ENCODE peak calls at places on chromosomes 12 and 14, in seven cellular contexts. One of them, this sample, is unnamed.
A peak's percentile ranks its signal among the peaks of the same experiment; 100 is the strongest.

GRCh38 chr14:76872796-76873432 is 46.7 kb downstream of the LRRC74A start:
- DNase-seq in GF-D8: no peak
- DNase-seq in AG09309: no peak
- DNase-seq in cardiac fibroblast: peak; percentile 59
- DNase-seq in stimulated activated CD4-positive, alpha-beta T cell treated with anti-CD3 and anti-CD28 coated beads, TNF-alpha, amount 100 ng/mL, for 1 hour: peak; percentile 43
- DNase-seq in left lung: peak; percentile 84
- DNase-seq in astrocyte of the hippocampus: peak; percentile 69
- DNase-seq in this sample: peak; percentile 67

GRCh38 chr14:102088012-102088792 is 1.4 kb upstream of the HSP90AA1 start:
- DNase-seq in left lung: peak; percentile 90
- DNase-seq in AG09309: no peak
- DNase-seq in cardiac fibroblast: peak; percentile 32
- DNase-seq in GF-D8: peak; percentile 77
- DNase-seq in stimulated activated CD4-positive, alpha-beta T cell treated with anti-CD3 and anti-CD28 coated beads, TNF-alpha, amount 100 ng/mL, for 1 hour: no peak
- DNase-seq in astrocyte of the hippocampus: no peak
- DNase-seq in this sample: peak; percentile 44

GRCh38 chr14:89443002-89443660 is 26.1 kb upstream of the FOXN3 start:
- DNase-seq in GF-D8: no peak
- DNase-seq in cardiac fibroblast: no peak
- DNase-seq in stimulated activated CD4-positive, alpha-beta T cell treated with anti-CD3 and anti-CD28 coated beads, TNF-alpha, amount 100 ng/mL, for 1 hour: no peak
- DNase-seq in astrocyte of the hippocampus: peak; percentile 47
- DNase-seq in left lung: no peak
- DNase-seq in AG09309: no peak
- DNase-seq in this sample: no peak

GRCh38 chr12:124792177-124792576 is 71.5 kb downstream of the SCARB1 start:
- DNase-seq in GF-D8: no peak
- DNase-seq in stimulated activated CD4-positive, alpha-beta T cell treated with anti-CD3 and anti-CD28 coated beads, TNF-alpha, amount 100 ng/mL, for 1 hour: no peak
- DNase-seq in astrocyte of the hippocampus: no peak
- DNase-seq in AG09309: no peak
- DNase-seq in cardiac fibroblast: no peak
- DNase-seq in left lung: peak; percentile 59
- DNase-seq in this sample: no peak

GRCh38 chr12:76623929-76624328 is 64.4 kb upstream of the OSBPL8 start:
- DNase-seq in cardiac fibroblast: peak; percentile 37
- DNase-seq in AG09309: peak; percentile 50
- DNase-seq in astrocyte of the hippocampus: no peak
- DNase-seq in stimulated activated CD4-positive, alpha-beta T cell treated with anti-CD3 and anti-CD28 coated beads, TNF-alpha, amount 100 ng/mL, for 1 hour: no peak
- DNase-seq in left lung: no peak
- DNase-seq in GF-D8: no peak
- DNase-seq in this sample: no peak

GRCh38 chr12:102095677-102096263 is 24.1 kb downstream of the NUP37 start:
- DNase-seq in left lung: no peak
- DNase-seq in cardiac fibroblast: peak; percentile 65
- DNase-seq in stimulated activated CD4-positive, alpha-beta T cell treated with anti-CD3 and anti-CD28 coated beads, TNF-alpha, amount 100 ng/mL, for 1 hour: no peak
- DNase-seq in astrocyte of the hippocampus: peak; percentile 43
- DNase-seq in GF-D8: peak; percentile 5
- DNase-seq in AG09309: no peak
- DNase-seq in this sample: no peak

GRCh38 chr12:78696267-78696666 is 168.3 kb upstream of the SYT1 start:
- DNase-seq in left lung: no peak
- DNase-seq in stimulated activated CD4-positive, alpha-beta T cell treated with anti-CD3 and anti-CD28 coated beads, TNF-alpha, amount 100 ng/mL, for 1 hour: no peak
- DNase-seq in astrocyte of the hippocampus: no peak
- DNase-seq in AG09309: no peak
- DNase-seq in GF-D8: no peak
- DNase-seq in cardiac fibroblast: no peak
- DNase-seq in this sample: no peak

GRCh38 chr14:100547633-100548294 is 39.5 kb downstream of the BEGAIN start:
- DNase-seq in cardiac fibroblast: peak; percentile 70
- DNase-seq in stimulated activated CD4-positive, alpha-beta T cell treated with anti-CD3 and anti-CD28 coated beads, TNF-alpha, amount 100 ng/mL, for 1 hour: no peak
- DNase-seq in GF-D8: peak; percentile 84
- DNase-seq in astrocyte of the hippocampus: peak; percentile 57
- DNase-seq in left lung: peak; percentile 92
- DNase-seq in AG09309: no peak
- DNase-seq in this sample: no peak

GRCh38 chr12:40144023-40144422 is 38.1 kb upstream of the SLC2A13 start:
- DNase-seq in GF-D8: no peak
- DNase-seq in astrocyte of the hippocampus: no peak
- DNase-seq in left lung: no peak
- DNase-seq in stimulated activated CD4-positive, alpha-beta T cell treated with anti-CD3 and anti-CD28 coated beads, TNF-alpha, amount 100 ng/mL, for 1 hour: no peak
- DNase-seq in AG09309: no peak
- DNase-seq in cardiac fibroblast: no peak
- DNase-seq in this sample: no peak

GRCh38 chr14:102170061-102170460 is 30.4 kb downstream of the WDR20 start:
- DNase-seq in AG09309: no peak
- DNase-seq in left lung: no peak
- DNase-seq in stimulated activated CD4-positive, alpha-beta T cell treated with anti-CD3 and anti-CD28 coated beads, TNF-alpha, amount 100 ng/mL, for 1 hour: no peak
- DNase-seq in GF-D8: no peak
- DNase-seq in cardiac fibroblast: no peak
- DNase-seq in astrocyte of the hippocampus: no peak
- DNase-seq in this sample: no peak

GRCh38 chr14:75389679-75390078 is 38.1 kb upstream of the JDP2 start:
- DNase-seq in cardiac fibroblast: no peak
- DNase-seq in AG09309: no peak
- DNase-seq in stimulated activated CD4-positive, alpha-beta T cell treated with anti-CD3 and anti-CD28 coated beads, TNF-alpha, amount 100 ng/mL, for 1 hour: no peak
- DNase-seq in GF-D8: no peak
- DNase-seq in astrocyte of the hippocampus: no peak
- DNase-seq in left lung: no peak
- DNase-seq in this sample: no peak

GRCh38 chr14:21211509-21211908 is 55.6 kb upstream of the OR5AU1 start:
- DNase-seq in astrocyte of the hippocampus: no peak
- DNase-seq in AG09309: no peak
- DNase-seq in left lung: no peak
- DNase-seq in cardiac fibroblast: no peak
- DNase-seq in GF-D8: no peak
- DNase-seq in stimulated activated CD4-positive, alpha-beta T cell treated with anti-CD3 and anti-CD28 coated beads, TNF-alpha, amount 100 ng/mL, for 1 hour: no peak
- DNase-seq in this sample: no peak

GRCh38 chr12:1922075-1922709 is 3.7 kb upstream of the CACNA2D4 start:
- DNase-seq in AG09309: no peak
- DNase-seq in astrocyte of the hippocampus: peak; percentile 7
- DNase-seq in left lung: no peak
- DNase-seq in cardiac fibroblast: no peak
- DNase-seq in stimulated activated CD4-positive, alpha-beta T cell treated with anti-CD3 and anti-CD28 coated beads, TNF-alpha, amount 100 ng/mL, for 1 hour: no peak
- DNase-seq in GF-D8: no peak
- DNase-seq in this sample: no peak

GRCh38 chr12:27280412-27280811 is 36.3 kb downstream of the STK38L start:
- DNase-seq in left lung: no peak
- DNase-seq in cardiac fibroblast: no peak
- DNase-seq in GF-D8: no peak
- DNase-seq in AG09309: no peak
- DNase-seq in stimulated activated CD4-positive, alpha-beta T cell treated with anti-CD3 and anti-CD28 coated beads, TNF-alpha, amount 100 ng/mL, for 1 hour: no peak
- DNase-seq in astrocyte of the hippocampus: no peak
- DNase-seq in this sample: no peak

GRCh38 chr12:30795660-30796507 is 41.1 kb upstream of the CAPRIN2 start:
- DNase-seq in AG09309: no peak
- DNase-seq in GF-D8: no peak
- DNase-seq in left lung: peak; percentile 86
- DNase-seq in cardiac fibroblast: peak; percentile 84
- DNase-seq in stimulated activated CD4-positive, alpha-beta T cell treated with anti-CD3 and anti-CD28 coated beads, TNF-alpha, amount 100 ng/mL, for 1 hour: no peak
- DNase-seq in astrocyte of the hippocampus: peak; percentile 93
- DNase-seq in this sample: peak; percentile 45

GRCh38 chr12:25250744-25251730 is at the start of gene KRAS:
- DNase-seq in stimulated activated CD4-positive, alpha-beta T cell treated with anti-CD3 and anti-CD28 coated beads, TNF-alpha, amount 100 ng/mL, for 1 hour: peak; percentile 84
- DNase-seq in cardiac fibroblast: peak; percentile 99
- DNase-seq in AG09309: peak; percentile 93
- DNase-seq in astrocyte of the hippocampus: peak; percentile 99
- DNase-seq in GF-D8: peak; percentile 38
- DNase-seq in left lung: peak; percentile 100
- DNase-seq in this sample: peak; percentile 95

GRCh38 chr14:65210118-65210826 is 108.0 kb upstream of the MAX start:
- DNase-seq in stimulated activated CD4-positive, alpha-beta T cell treated with anti-CD3 and anti-CD28 coated beads, TNF-alpha, amount 100 ng/mL, for 1 hour: no peak
- DNase-seq in astrocyte of the hippocampus: no peak
- DNase-seq in left lung: no peak
- DNase-seq in GF-D8: no peak
- DNase-seq in AG09309: no peak
- DNase-seq in cardiac fibroblast: peak; percentile 26
- DNase-seq in this sample: no peak

GRCh38 chr14:103930051-103930604 is 1.9 kb downstream of the TDRD9 start:
- DNase-seq in left lung: no peak
- DNase-seq in AG09309: no peak
- DNase-seq in GF-D8: no peak
- DNase-seq in stimulated activated CD4-positive, alpha-beta T cell treated with anti-CD3 and anti-CD28 coated beads, TNF-alpha, amount 100 ng/mL, for 1 hour: no peak
- DNase-seq in cardiac fibroblast: no peak
- DNase-seq in astrocyte of the hippocampus: no peak
- DNase-seq in this sample: no peak

GRCh38 chr14:74634481-74634880 is 22.4 kb upstream of the LTBP2 start:
- DNase-seq in GF-D8: no peak
- DNase-seq in cardiac fibroblast: no peak
- DNase-seq in stimulated activated CD4-positive, alpha-beta T cell treated with anti-CD3 and anti-CD28 coated beads, TNF-alpha, amount 100 ng/mL, for 1 hour: no peak
- DNase-seq in left lung: no peak
- DNase-seq in astrocyte of the hippocampus: peak; percentile 53
- DNase-seq in AG09309: no peak
- DNase-seq in this sample: no peak

GRCh38 chr12:80041691-80042090 is 57.6 kb upstream of the OTOGL start:
- DNase-seq in cardiac fibroblast: peak; percentile 49
- DNase-seq in GF-D8: no peak
- DNase-seq in left lung: no peak
- DNase-seq in stimulated activated CD4-positive, alpha-beta T cell treated with anti-CD3 and anti-CD28 coated beads, TNF-alpha, amount 100 ng/mL, for 1 hour: no peak
- DNase-seq in astrocyte of the hippocampus: peak; percentile 74
- DNase-seq in AG09309: peak; percentile 14
- DNase-seq in this sample: no peak

GRCh38 chr14:24094839-24095195 is 706 bp downstream of the PCK2 start:
- DNase-seq in left lung: no peak
- DNase-seq in GF-D8: no peak
- DNase-seq in stimulated activated CD4-positive, alpha-beta T cell treated with anti-CD3 and anti-CD28 coated beads, TNF-alpha, amount 100 ng/mL, for 1 hour: no peak
- DNase-seq in AG09309: no peak
- DNase-seq in astrocyte of the hippocampus: no peak
- DNase-seq in cardiac fibroblast: peak; percentile 8
- DNase-seq in this sample: no peak

GRCh38 chr12:90940872-90941499 is 14.0 kb downstream of the CCER1 start:
- DNase-seq in GF-D8: no peak
- DNase-seq in stimulated activated CD4-positive, alpha-beta T cell treated with anti-CD3 and anti-CD28 coated beads, TNF-alpha, amount 100 ng/mL, for 1 hour: no peak
- DNase-seq in left lung: no peak
- DNase-seq in AG09309: peak; percentile 29
- DNase-seq in cardiac fibroblast: peak; percentile 82
- DNase-seq in astrocyte of the hippocampus: peak; percentile 61
- DNase-seq in this sample: no peak

GRCh38 chr12:93954160-93955112 is 193.9 kb upstream of the PLXNC1 start:
- DNase-seq in GF-D8: no peak
- DNase-seq in stimulated activated CD4-positive, alpha-beta T cell treated with anti-CD3 and anti-CD28 coated beads, TNF-alpha, amount 100 ng/mL, for 1 hour: no peak
- DNase-seq in left lung: no peak
- DNase-seq in AG09309: no peak
- DNase-seq in cardiac fibroblast: peak; percentile 41
- DNase-seq in astrocyte of the hippocampus: no peak
- DNase-seq in this sample: no peak

GRCh38 chr14:99568567-99569560 is 35.1 kb downstream of the CCDC85C start:
- DNase-seq in AG09309: no peak
- DNase-seq in left lung: no peak
- DNase-seq in astrocyte of the hippocampus: peak; percentile 74
- DNase-seq in GF-D8: no peak
- DNase-seq in cardiac fibroblast: peak; percentile 70
- DNase-seq in stimulated activated CD4-positive, alpha-beta T cell treated with anti-CD3 and anti-CD28 coated beads, TNF-alpha, amount 100 ng/mL, for 1 hour: no peak
- DNase-seq in this sample: no peak

GRCh38 chr12:109065154-109065852 is 12.9 kb downstream of the USP30 start:
- DNase-seq in cardiac fibroblast: no peak
- DNase-seq in astrocyte of the hippocampus: no peak
- DNase-seq in left lung: no peak
- DNase-seq in GF-D8: no peak
- DNase-seq in AG09309: no peak
- DNase-seq in stimulated activated CD4-positive, alpha-beta T cell treated with anti-CD3 and anti-CD28 coated beads, TNF-alpha, amount 100 ng/mL, for 1 hour: no peak
- DNase-seq in this sample: peak; percentile 75

GRCh38 chr12:7241404-7242005 is 52.0 kb downstream of the PEX5 start:
- DNase-seq in astrocyte of the hippocampus: no peak
- DNase-seq in left lung: no peak
- DNase-seq in cardiac fibroblast: no peak
- DNase-seq in stimulated activated CD4-positive, alpha-beta T cell treated with anti-CD3 and anti-CD28 coated beads, TNF-alpha, amount 100 ng/mL, for 1 hour: no peak
- DNase-seq in AG09309: peak; percentile 4
- DNase-seq in GF-D8: no peak
- DNase-seq in this sample: no peak

GRCh38 chr12:53299101-53299453 is 418 bp upstream of the MYG1 start:
- DNase-seq in left lung: no peak
- DNase-seq in GF-D8: peak; percentile 65
- DNase-seq in astrocyte of the hippocampus: peak; percentile 49
- DNase-seq in stimulated activated CD4-positive, alpha-beta T cell treated with anti-CD3 and anti-CD28 coated beads, TNF-alpha, amount 100 ng/mL, for 1 hour: peak; percentile 10
- DNase-seq in cardiac fibroblast: peak; percentile 80
- DNase-seq in AG09309: no peak
- DNase-seq in this sample: no peak

GRCh38 chr12:121267822-121268221 is 28.7 kb downstream of the CAMKK2 start:
- DNase-seq in stimulated activated CD4-positive, alpha-beta T cell treated with anti-CD3 and anti-CD28 coated beads, TNF-alpha, amount 100 ng/mL, for 1 hour: no peak
- DNase-seq in GF-D8: no peak
- DNase-seq in cardiac fibroblast: no peak
- DNase-seq in AG09309: no peak
- DNase-seq in left lung: no peak
- DNase-seq in astrocyte of the hippocampus: no peak
- DNase-seq in this sample: no peak

GRCh38 chr14:103517626-103518415 is 4.8 kb downstream of the CKB start:
- DNase-seq in stimulated activated CD4-positive, alpha-beta T cell treated with anti-CD3 and anti-CD28 coated beads, TNF-alpha, amount 100 ng/mL, for 1 hour: no peak
- DNase-seq in GF-D8: no peak
- DNase-seq in left lung: no peak
- DNase-seq in cardiac fibroblast: no peak
- DNase-seq in AG09309: no peak
- DNase-seq in astrocyte of the hippocampus: peak; percentile 66
- DNase-seq in this sample: no peak

GRCh38 chr12:29961231-29961630 is 177.5 kb upstream of the TMTC1 start:
- DNase-seq in left lung: no peak
- DNase-seq in stimulated activated CD4-positive, alpha-beta T cell treated with anti-CD3 and anti-CD28 coated beads, TNF-alpha, amount 100 ng/mL, for 1 hour: no peak
- DNase-seq in GF-D8: no peak
- DNase-seq in astrocyte of the hippocampus: peak; percentile 63
- DNase-seq in AG09309: no peak
- DNase-seq in cardiac fibroblast: no peak
- DNase-seq in this sample: no peak

GRCh38 chr14:70901218-70901772 is 6.0 kb upstream of the PCNX1 start:
- DNase-seq in astrocyte of the hippocampus: peak; percentile 65
- DNase-seq in AG09309: no peak
- DNase-seq in left lung: no peak
- DNase-seq in cardiac fibroblast: peak; percentile 43
- DNase-seq in stimulated activated CD4-positive, alpha-beta T cell treated with anti-CD3 and anti-CD28 coated beads, TNF-alpha, amount 100 ng/mL, for 1 hour: no peak
- DNase-seq in GF-D8: no peak
- DNase-seq in this sample: no peak

GRCh38 chr12:116594325-116595038 is 35.3 kb downstream of the MAP1LC3B2 start:
- DNase-seq in cardiac fibroblast: no peak
- DNase-seq in astrocyte of the hippocampus: no peak
- DNase-seq in stimulated activated CD4-positive, alpha-beta T cell treated with anti-CD3 and anti-CD28 coated beads, TNF-alpha, amount 100 ng/mL, for 1 hour: no peak
- DNase-seq in left lung: peak; percentile 91
- DNase-seq in AG09309: no peak
- DNase-seq in GF-D8: peak; percentile 56
- DNase-seq in this sample: no peak

GRCh38 chr12:70853326-70853725 is 67.2 kb downstream of the PTPRR start:
- DNase-seq in stimulated activated CD4-positive, alpha-beta T cell treated with anti-CD3 and anti-CD28 coated beads, TNF-alpha, amount 100 ng/mL, for 1 hour: no peak
- DNase-seq in left lung: no peak
- DNase-seq in astrocyte of the hippocampus: no peak
- DNase-seq in cardiac fibroblast: peak; percentile 94
- DNase-seq in AG09309: peak; percentile 68
- DNase-seq in GF-D8: no peak
- DNase-seq in this sample: no peak

GRCh38 chr12:74415633-74416032 is 122.0 kb upstream of the ATXN7L3B start:
- DNase-seq in astrocyte of the hippocampus: peak; percentile 31
- DNase-seq in cardiac fibroblast: peak; percentile 17
- DNase-seq in AG09309: no peak
- DNase-seq in left lung: no peak
- DNase-seq in stimulated activated CD4-positive, alpha-beta T cell treated with anti-CD3 and anti-CD28 coated beads, TNF-alpha, amount 100 ng/mL, for 1 hour: no peak
- DNase-seq in GF-D8: no peak
- DNase-seq in this sample: no peak

GRCh38 chr12:127014079-127014478 is 1252.9 kb upstream of the TMEM132C start:
- DNase-seq in AG09309: no peak
- DNase-seq in GF-D8: no peak
- DNase-seq in stimulated activated CD4-positive, alpha-beta T cell treated with anti-CD3 and anti-CD28 coated beads, TNF-alpha, amount 100 ng/mL, for 1 hour: no peak
- DNase-seq in left lung: no peak
- DNase-seq in astrocyte of the hippocampus: no peak
- DNase-seq in cardiac fibroblast: no peak
- DNase-seq in this sample: no peak

GRCh38 chr14:59098377-59098776 is 90.1 kb upstream of the DAAM1 start:
- DNase-seq in astrocyte of the hippocampus: peak; percentile 52
- DNase-seq in AG09309: peak; percentile 79
- DNase-seq in GF-D8: no peak
- DNase-seq in cardiac fibroblast: peak; percentile 76
- DNase-seq in left lung: no peak
- DNase-seq in stimulated activated CD4-positive, alpha-beta T cell treated with anti-CD3 and anti-CD28 coated beads, TNF-alpha, amount 100 ng/mL, for 1 hour: no peak
- DNase-seq in this sample: no peak

GRCh38 chr12:113724703-113725556 is 241.2 kb downstream of the RBM19 start:
- DNase-seq in cardiac fibroblast: no peak
- DNase-seq in GF-D8: no peak
- DNase-seq in stimulated activated CD4-positive, alpha-beta T cell treated with anti-CD3 and anti-CD28 coated beads, TNF-alpha, amount 100 ng/mL, for 1 hour: no peak
- DNase-seq in left lung: peak; percentile 64
- DNase-seq in astrocyte of the hippocampus: no peak
- DNase-seq in AG09309: no peak
- DNase-seq in this sample: no peak

GRCh38 chr14:101128478-101129450 is 225.2 kb upstream of the RTL1 start:
- DNase-seq in GF-D8: no peak
- DNase-seq in cardiac fibroblast: no peak
- DNase-seq in astrocyte of the hippocampus: no peak
- DNase-seq in AG09309: no peak
- DNase-seq in left lung: peak; percentile 68
- DNase-seq in stimulated activated CD4-positive, alpha-beta T cell treated with anti-CD3 and anti-CD28 coated beads, TNF-alpha, amount 100 ng/mL, for 1 hour: no peak
- DNase-seq in this sample: no peak

This sample was measured in pancreas.